ENCODE peak calls at places on chromosomes 7 and 10, in ten cellular contexts. J is kidney tubule cell; F is CD4-positive, alpha-beta T cell; Y is OCI-LY7; H is GM23248; O is T-helper 9 cell; A is HEK293T; M is endothelial cell; K is renal cortical epithelial cell; Z is SK-N-SH. N is an unnamed sample.
A peak's percentile ranks its signal among the peaks of the same experiment; 100 is the strongest.

GRCh38 chr7:41886906-41887311 is 184.0 kb upstream of the INHBA start:
- DNase-seq in J (peak; percentile 92), F (no peak), Y (no peak), H (peak; percentile 98), O (no peak), A (no peak), M (no peak), K (peak; percentile 76), Z (no peak), N (peak; percentile 79)

GRCh38 chr10:120982507-120982906 is 131.3 kb downstream of the WDR11 start:
- DNase-seq in J (no peak), F (no peak), Y (no peak), H (no peak), O (no peak), A (no peak), M (no peak), K (no peak), Z (no peak), N (no peak)

GRCh38 chr7:121113288-121113687 is 124.8 kb downstream of the CPED1 start:
- DNase-seq in J (peak; percentile 17), F (no peak), Y (no peak), H (peak; percentile 68), O (no peak), A (no peak), M (no peak), K (peak; percentile 28), Z (no peak), N (no peak)

GRCh38 chr7:117092801-117093200 is 139.5 kb downstream of the ST7 start:
- DNase-seq in J (no peak), F (no peak), Y (no peak), H (no peak), O (no peak), A (no peak), M (no peak), K (peak; percentile 57), Z (no peak), N (no peak)

GRCh38 chr10:103584216-103585010 is 90.9 kb downstream of the NEURL1 start:
- DNase-seq in J (no peak), F (peak; percentile 81), Y (peak; percentile 71), H (peak; percentile 83), O (peak; percentile 57), A (no peak), M (no peak), K (no peak), Z (no peak), N (peak; percentile 53)

GRCh38 chr10:17548162-17548561 is 69.0 kb downstream of the HACD1 start:
- DNase-seq in J (no peak), F (no peak), Y (no peak), H (no peak), O (no peak), A (no peak), M (no peak), K (no peak), Z (no peak), N (no peak)

GRCh38 chr10:43128958-43129706 is 9.1 kb upstream of the CSGALNACT2 start:
- DNase-seq in J (peak; percentile 80), F (no peak), Y (no peak), H (peak; percentile 96), O (no peak), A (no peak), M (no peak), K (peak; percentile 95), Z (peak; percentile 32), N (no peak)

GRCh38 chr10:133128126-133129081 is 31.6 kb upstream of the KNDC1 start:
- DNase-seq in J (no peak), F (no peak), Y (no peak), H (no peak), O (no peak), A (no peak), M (no peak), K (no peak), Z (no peak), N (peak; percentile 29)

GRCh38 chr10:71239131-71239915 is 27.0 kb downstream of the UNC5B start:
- DNase-seq in J (no peak), F (no peak), Y (no peak), H (no peak), O (no peak), A (no peak), M (no peak), K (no peak), Z (no peak), N (peak; percentile 29)

GRCh38 chr7:116647861-116648260 is 24.1 kb upstream of the MET start:
- DNase-seq in J (no peak), F (no peak), Y (no peak), H (no peak), O (no peak), A (no peak), M (no peak), K (no peak), Z (no peak), N (no peak)

GRCh38 chr10:115129752-115130151 is 36.6 kb downstream of the ATRNL1 start:
- DNase-seq in J (peak; percentile 49), F (no peak), Y (peak; percentile 45), H (peak; percentile 49), O (no peak), A (no peak), M (no peak), K (peak; percentile 50), Z (peak; percentile 13), N (no peak)

GRCh38 chr7:82481499-82482097 is 38.0 kb upstream of the CACNA2D1 start:
- DNase-seq in J (peak; percentile 22), F (no peak), Y (peak; percentile 13), H (peak; percentile 57), O (no peak), A (peak; percentile 10), M (no peak), K (peak; percentile 38), Z (peak; percentile 50), N (no peak)

GRCh38 chr7:3260425-3260762 is 40.7 kb upstream of the SDK1 start:
- DNase-seq in J (peak; percentile 44), F (no peak), Y (no peak), H (peak; percentile 65), O (no peak), A (no peak), M (no peak), K (peak; percentile 51), Z (no peak), N (no peak)

GRCh38 chr10:93403741-93404354 is 78.3 kb downstream of the MYOF start:
- DNase-seq in J (no peak), F (no peak), Y (no peak), H (no peak), O (no peak), A (no peak), M (no peak), K (no peak), Z (no peak), N (no peak)

GRCh38 chr10:103968441-103969391 is 1.8 kb downstream of the SLK start:
- DNase-seq in J (no peak), F (no peak), Y (peak; percentile 10), H (peak; percentile 55), O (no peak), A (no peak), M (no peak), K (no peak), Z (no peak), N (no peak)

GRCh38 chr10:131170042-131170983 is 141.2 kb downstream of the TCERG1L start:
- DNase-seq in J (no peak), F (no peak), Y (no peak), H (no peak), O (no peak), A (no peak), M (no peak), K (no peak), Z (no peak), N (no peak)

GRCh38 chr7:158590181-158590530 is 2.5 kb upstream of the PTPRN2 start:
- DNase-seq in J (no peak), F (no peak), Y (no peak), H (no peak), O (no peak), A (no peak), M (no peak), K (no peak), Z (no peak), N (no peak)

GRCh38 chr7:105664816-105665525 is 83.7 kb upstream of the EFCAB10 start:
- DNase-seq in J (peak; percentile 82), F (no peak), Y (no peak), H (peak; percentile 33), O (no peak), A (peak; percentile 42), M (no peak), K (peak; percentile 46), Z (peak; percentile 60), N (no peak)

GRCh38 chr10:102927311-102928010 is 9.4 kb downstream of the CNNM2 start:
- DNase-seq in J (no peak), F (no peak), Y (no peak), H (no peak), O (no peak), A (no peak), M (no peak), K (no peak), Z (no peak), N (no peak)

GRCh38 chr7:50382455-50382854 is 67.7 kb downstream of the FIGNL1 start:
- DNase-seq in J (no peak), F (no peak), Y (no peak), H (no peak), O (no peak), A (no peak), M (no peak), K (no peak), Z (no peak), N (no peak)

GRCh38 chr7:143361552-143362125 is 874 bp downstream of the FAM131B start:
- DNase-seq in J (no peak), F (no peak), Y (no peak), H (peak; percentile 31), O (no peak), A (peak; percentile 40), M (no peak), K (no peak), Z (no peak), N (no peak)

GRCh38 chr10:102523250-102524029 is 19.7 kb downstream of the SUFU start:
- DNase-seq in J (peak; percentile 58), F (no peak), Y (no peak), H (peak; percentile 76), O (no peak), A (no peak), M (no peak), K (peak; percentile 57), Z (no peak), N (peak; percentile 59)

GRCh38 chr7:1679326-1679965 is 9.4 kb downstream of the ELFN1 start:
- DNase-seq in J (no peak), F (no peak), Y (no peak), H (no peak), O (no peak), A (no peak), M (no peak), K (no peak), Z (peak; percentile 42), N (no peak)

GRCh38 chr10:92011560-92012214 is 88.1 kb downstream of the BTAF1 start:
- DNase-seq in J (peak; percentile 79), F (no peak), Y (no peak), H (peak; percentile 81), O (no peak), A (no peak), M (no peak), K (peak; percentile 88), Z (no peak), N (no peak)

GRCh38 chr7:47292832-47293309 is 289.0 kb downstream of the TNS3 start:
- DNase-seq in J (no peak), F (no peak), Y (no peak), H (no peak), O (no peak), A (no peak), M (no peak), K (no peak), Z (no peak), N (no peak)